ENCODE peak calls at places on chromosome 5, in eight cellular contexts. S, M, Q, I, W, C, J and G are unnamed samples.

GRCh38 chr5:176388003-176388340 is 426 bp downstream of the NOP16 start:
- DNase-seq in Q (no peak), W (no peak), J (no peak), M (no peak), S (peak), I (peak), C (no peak), G (no peak)

GRCh38 chr5:14726066-14726838 is 61.7 kb downstream of the OTULIN start:
- DNase-seq in Q (peak), I (peak), M (no peak), S (no peak), W (no peak), C (no peak), J (no peak), G (no peak)

GRCh38 chr5:74672215-74672877 is 12.7 kb upstream of the HEXB start:
- DNase-seq in C (no peak), I (no peak), Q (no peak), W (no peak), S (no peak), J (no peak), M (no peak), G (no peak)

GRCh38 chr5:17305964-17306725 is 88.7 kb downstream of the BASP1 start:
- DNase-seq in W (peak), S (no peak), C (no peak), I (peak), Q (peak), J (peak), M (peak), G (no peak)

GRCh38 chr5:115549154-115549553 is 4.6 kb upstream of the FEM1C start:
- DNase-seq in J (no peak), C (no peak), W (no peak), S (no peak), M (no peak), I (no peak), Q (peak), G (no peak)

GRCh38 chr5:126449751-126450271 is 26.6 kb downstream of the GRAMD2B start:
- DNase-seq in J (no peak), I (peak), C (no peak), S (no peak), Q (peak), M (no peak), W (peak), G (no peak)

GRCh38 chr5:109483395-109483974 is 73.7 kb upstream of the PJA2 start:
- DNase-seq in Q (no peak), M (no peak), C (no peak), S (no peak), W (no peak), J (no peak), I (no peak), G (no peak)

GRCh38 chr5:159218595-159219023 is 9.3 kb upstream of the RNF145 start:
- DNase-seq in M (no peak), I (no peak), J (no peak), Q (peak), C (no peak), S (no peak), W (no peak), G (no peak)

GRCh38 chr5:140339636-140340035 is 6.8 kb downstream of the HBEGF start:
- DNase-seq in Q (no peak), S (no peak), I (no peak), M (no peak), C (no peak), J (no peak), W (no peak), G (no peak)

GRCh38 chr5:148991606-148992005 is 71.3 kb downstream of the SH3TC2 start:
- DNase-seq in I (no peak), W (no peak), C (no peak), S (no peak), Q (no peak), M (no peak), J (no peak), G (no peak)

GRCh38 chr5:145076040-145076439 is 759.1 kb downstream of the PRELID2 start:
- DNase-seq in C (no peak), Q (no peak), M (no peak), W (no peak), S (no peak), I (no peak), J (no peak), G (no peak)

GRCh38 chr5:127492854-127493738 is 24.3 kb upstream of the PRRC1 start:
- DNase-seq in M (no peak), Q (peak), I (peak), W (peak), S (no peak), C (no peak), J (no peak), G (no peak)

GRCh38 chr5:123515904-123516303 is 3.9 kb downstream of the CSNK1G3 start:
- DNase-seq in M (no peak), I (no peak), J (no peak), S (no peak), Q (no peak), W (no peak), C (no peak), G (no peak)

GRCh38 chr5:113250341-113250953 is 184.3 kb downstream of the TSSK1B start:
- DNase-seq in I (peak), W (peak), M (peak), J (peak), S (no peak), C (no peak), Q (peak), G (no peak)

GRCh38 chr5:14142202-14142855 is 813 bp upstream of the TRIO start:
- DNase-seq in Q (peak), M (no peak), C (no peak), I (no peak), W (peak), S (no peak), J (no peak), G (no peak)

GRCh38 chr5:122701640-122702523 is 73.0 kb upstream of the SNX2 start:
- DNase-seq in Q (no peak), C (peak), S (no peak), W (no peak), M (no peak), J (no peak), I (no peak), G (no peak)

GRCh38 chr5:36900279-36900678 is 23.7 kb downstream of the NIPBL start:
- DNase-seq in J (no peak), Q (no peak), M (no peak), S (no peak), W (no peak), C (no peak), I (no peak), G (no peak)

GRCh38 chr5:134037160-134037559 is 32.4 kb upstream of the VDAC1 start:
- DNase-seq in C (no peak), I (no peak), J (no peak), Q (no peak), W (no peak), M (no peak), S (no peak), G (no peak)

GRCh38 chr5:35365756-35366155 is 135.5 kb upstream of the PRLR start:
- DNase-seq in C (no peak), S (no peak), W (no peak), Q (no peak), J (no peak), M (no peak), I (no peak), G (no peak)

GRCh38 chr5:88882321-88883038 is 504 bp downstream of the MEF2C start:
- DNase-seq in M (no peak), W (no peak), C (no peak), I (peak), J (no peak), S (no peak), Q (peak), G (no peak)

GRCh38 chr5:179322071-179323025 is 22.9 kb downstream of the ADAMTS2 start:
- DNase-seq in C (no peak), S (no peak), I (no peak), Q (no peak), J (no peak), M (peak), W (peak), G (no peak)

GRCh38 chr5:95931118-95931833 is 30.4 kb downstream of the ELL2 start:
- DNase-seq in J (no peak), Q (no peak), S (no peak), I (no peak), C (no peak), W (no peak), M (no peak), G (no peak)

GRCh38 chr5:41418220-41419031 is 92.0 kb downstream of the PLCXD3 start:
- DNase-seq in C (no peak), J (no peak), W (peak), I (no peak), M (no peak), Q (peak), S (no peak), G (no peak)

GRCh38 chr5:126007841-126008240 is 415.4 kb upstream of the GRAMD2B start:
- DNase-seq in M (no peak), C (no peak), I (peak), J (no peak), S (no peak), W (peak), Q (peak), G (no peak)

GRCh38 chr5:67879619-67880357 is 335.8 kb upstream of the PIK3R1 start:
- DNase-seq in W (peak), C (no peak), J (no peak), S (no peak), Q (peak), I (peak), M (no peak), G (no peak)

GRCh38 chr5:133376986-133377385 is 235.4 kb downstream of the FSTL4 start:
- DNase-seq in M (no peak), C (no peak), S (no peak), J (no peak), I (no peak), W (no peak), Q (no peak), G (no peak)

GRCh38 chr5:6488021-6488420 is 39.4 kb downstream of the UBE2QL1 start:
- DNase-seq in S (no peak), I (no peak), M (no peak), W (no peak), Q (no peak), J (no peak), C (no peak), G (no peak)

GRCh38 chr5:180739271-180739670 is 587 bp downstream of the OR2Y1 start:
- DNase-seq in Q (no peak), W (no peak), I (peak), C (no peak), S (no peak), J (no peak), M (no peak), G (no peak)

GRCh38 chr5:148924817-148925216 is 98.4 kb downstream of the ADRB2 start:
- DNase-seq in Q (peak), M (no peak), W (no peak), I (no peak), S (no peak), C (no peak), J (no peak), G (no peak)

GRCh38 chr5:72788851-72789505 is 27.5 kb upstream of the TNPO1 start:
- DNase-seq in S (no peak), C (no peak), I (peak), M (no peak), Q (peak), J (peak), W (peak), G (no peak)

GRCh38 chr5:127824126-127824525 is 120.9 kb downstream of the CCDC192 start:
- DNase-seq in I (no peak), C (no peak), Q (peak), S (no peak), W (no peak), M (no peak), J (no peak), G (no peak)

GRCh38 chr5:71475788-71476384 is 20.4 kb downstream of the BDP1 start:
- DNase-seq in C (no peak), M (no peak), W (peak), Q (peak), J (no peak), I (no peak), S (no peak), G (peak)

GRCh38 chr5:131194725-131195124 is 24.0 kb downstream of the LYRM7 start:
- DNase-seq in J (no peak), W (no peak), Q (no peak), M (no peak), C (no peak), I (no peak), S (no peak), G (no peak)
- TF ChIP-seq CTCF in J (no peak), W (no peak), Q (no peak), M (no peak), C (no peak), I (no peak), S (no peak), G (no peak)

GRCh38 chr5:108340131-108340530 is 41.8 kb downstream of the FBXL17 start:
- DNase-seq in M (no peak), S (no peak), W (no peak), J (no peak), C (no peak), I (no peak), Q (no peak), G (no peak)

GRCh38 chr5:108341866-108342265 is 40.0 kb downstream of the FBXL17 start:
- DNase-seq in S (no peak), C (no peak), I (no peak), Q (no peak), J (no peak), M (no peak), W (no peak), G (no peak)

GRCh38 chr5:108344103-108344822 is 37.6 kb downstream of the FBXL17 start:
- DNase-seq in J (no peak), S (no peak), C (no peak), Q (no peak), I (no peak), M (no peak), W (no peak), G (no peak)

GRCh38 chr5:108345541-108346171 is 36.2 kb downstream of the FBXL17 start:
- DNase-seq in S (no peak), W (peak), J (peak), M (no peak), I (no peak), Q (peak), C (no peak), G (no peak)
- TF ChIP-seq CTCF in S (peak), W (peak), J (no peak), M (peak), I (no peak), Q (peak), C (no peak), G (peak)

DNA sequence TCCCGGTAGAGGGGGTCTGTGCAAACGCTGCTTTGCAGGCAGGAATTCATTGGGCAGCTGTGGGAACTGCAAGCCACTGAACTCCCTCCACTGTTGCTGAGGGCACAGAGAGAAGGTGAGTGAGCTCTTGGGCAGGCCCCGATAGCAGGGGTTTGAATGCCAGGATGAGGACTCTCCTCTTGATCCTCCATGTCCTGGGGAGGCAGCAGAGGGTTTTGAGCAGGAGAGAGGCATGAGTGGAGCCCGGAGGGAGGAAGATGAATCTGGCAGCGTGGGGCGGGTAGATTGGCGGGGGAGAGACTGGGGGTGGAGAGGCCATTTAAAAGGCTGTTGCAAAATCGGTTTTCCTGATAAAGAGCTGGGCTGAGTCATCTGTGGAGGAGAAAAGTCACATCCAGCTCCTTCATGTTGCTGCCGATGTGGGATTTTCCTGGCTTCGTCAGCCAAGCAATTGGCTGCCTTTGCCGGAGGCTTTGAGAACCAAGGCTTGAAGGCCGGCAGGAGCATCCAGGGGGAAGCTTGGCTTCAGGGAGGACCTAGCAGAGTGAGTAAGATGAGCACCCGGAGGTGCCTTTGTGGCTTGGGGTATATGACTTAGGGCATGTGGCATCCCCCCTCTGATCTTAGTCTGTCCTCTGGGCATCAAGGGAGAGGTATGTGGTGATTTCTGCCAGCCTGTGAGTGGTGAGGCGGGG is at the start of gene SYNPO:
- DNase-seq in M (peak), J (peak), Q (peak), S (no peak), W (peak), C (no peak), I (peak), G (no peak)
- TF ChIP-seq CTCF in M (no peak), J (no peak), Q (peak), S (no peak), W (no peak), C (no peak), I (peak), G (no peak)

GRCh38 chr5:103375356-103375755 is 116.8 kb downstream of the MACIR start:
- DNase-seq in C (no peak), W (peak), S (no peak), M (no peak), I (peak), J (peak), Q (peak), G (no peak)
- TF ChIP-seq CTCF in C (no peak), W (peak), S (no peak), M (no peak), I (peak), J (no peak), Q (peak), G (no peak)

DNA sequence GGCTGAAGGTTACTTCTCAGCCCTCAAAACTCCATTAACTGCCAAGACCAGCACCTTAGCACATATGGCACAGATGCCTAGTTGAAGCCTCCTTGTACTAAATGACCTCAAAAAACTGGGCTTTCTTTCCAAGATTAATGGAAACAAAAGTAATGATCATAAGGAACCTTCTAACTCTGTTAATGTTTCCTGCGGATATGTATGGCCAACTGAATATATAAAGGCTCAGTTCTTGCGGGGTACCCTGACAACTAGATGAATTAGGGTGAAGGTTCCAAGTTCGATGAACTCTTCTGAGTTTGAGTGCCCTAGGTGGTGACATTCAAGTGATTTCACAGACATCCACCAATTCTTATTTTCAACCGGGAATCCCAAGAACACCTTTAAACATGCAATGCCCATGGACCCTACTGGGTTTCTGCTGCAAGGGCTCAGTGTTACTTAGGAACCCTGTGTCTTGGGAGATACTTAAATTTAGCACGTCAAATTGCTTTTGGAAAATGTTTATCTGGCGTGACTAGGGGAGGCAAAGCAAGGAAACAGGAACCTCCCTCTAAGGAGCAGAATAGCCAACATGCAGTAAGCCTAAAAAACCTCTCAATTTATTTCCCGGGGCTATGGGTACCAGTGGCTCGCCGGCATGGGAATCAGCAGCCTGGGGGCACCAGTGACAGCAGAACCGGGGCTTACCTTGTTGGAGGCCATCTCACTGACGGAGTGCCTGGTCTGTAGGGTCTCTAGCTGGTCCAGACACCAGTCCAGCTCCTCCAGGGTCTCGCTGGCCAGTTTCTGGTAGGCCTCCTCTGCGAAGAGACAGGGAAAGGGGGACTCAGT is 455.5 kb downstream of the RAB3C start:
- DNase-seq in Q (no peak), S (no peak), C (no peak), W (no peak), I (no peak), J (no peak), M (no peak), G (no peak)
- TF ChIP-seq CTCF in Q (no peak), S (no peak), C (no peak), W (no peak), I (no peak), J (no peak), M (no peak), G (no peak)